ENCODE peak calls at places on chromosomes 6 and 20, in six cellular contexts. V, L, I, R, P and Z are unnamed samples.

GRCh38 chr6:4153514-4153985 is 18.2 kb upstream of the ECI2 start:
- DNase-seq in V (no peak), R (no peak), I (no peak), P (no peak), L (no peak), Z (no peak)

GRCh38 chr20:7161690-7162089 is 394.2 kb downstream of the BMP2 start:
- DNase-seq in I (peak), V (peak), P (peak), L (no peak), R (no peak), Z (no peak)

GRCh38 chr6:28789553-28790083 is 134.2 kb downstream of the TRIM27 start:
- DNase-seq in V (no peak), I (peak), P (peak), R (no peak), L (peak), Z (no peak)

GRCh38 chr6:13486679-13487121 is 700 bp downstream of the GFOD1 start:
- DNase-seq in P (peak), V (peak), L (peak), R (no peak), I (peak), Z (no peak)

GRCh38 chr6:100554228-100554627 is 89.5 kb upstream of the SIM1 start:
- DNase-seq in R (no peak), L (no peak), P (no peak), V (no peak), I (peak), Z (no peak)

GRCh38 chr6:111605100-111605748 is 454 bp downstream of the TRAF3IP2 start:
- DNase-seq in P (peak), I (peak), V (peak), R (peak), L (peak), Z (no peak)

GRCh38 chr20:58646703-58647102 is 4.4 kb upstream of the STX16 start:
- DNase-seq in I (no peak), L (no peak), R (no peak), P (no peak), V (no peak), Z (no peak)

GRCh38 chr20:57244221-57244585 is 22.2 kb downstream of the BMP7 start:
- DNase-seq in R (no peak), I (no peak), V (no peak), L (no peak), P (no peak), Z (no peak)

GRCh38 chr6:84197708-84198107 is 29.7 kb downstream of the CEP162 start:
- DNase-seq in P (no peak), V (no peak), L (no peak), I (no peak), R (no peak), Z (no peak)

GRCh38 chr20:48153523-48153922 is 368.2 kb upstream of the SULF2 start:
- DNase-seq in R (no peak), P (no peak), V (no peak), I (no peak), L (peak), Z (no peak)

GRCh38 chr6:167136376-167136775 is 13.5 kb downstream of the CCR6 start:
- DNase-seq in L (no peak), P (no peak), R (no peak), I (no peak), V (no peak), Z (no peak)
- TF ChIP-seq CTCF in L (no peak), P (no peak), R (no peak), I (no peak), V (no peak), Z (no peak)

GRCh38 chr6:37565267-37566208 is 65.8 kb upstream of the CCDC167 start:
- DNase-seq in L (peak), R (no peak), I (no peak), P (no peak), V (no peak), Z (no peak)
- H3K4me3 ChIP-seq in L (peak), R (peak), I (peak), P (no peak), V (no peak), Z (peak)

GRCh38 chr6:2209226-2209809 is 36.1 kb downstream of the GMDS start:
- DNase-seq in V (peak), L (no peak), P (peak), I (peak), R (no peak), Z (no peak)
- TF ChIP-seq CTCF in V (peak), L (no peak), P (peak), I (peak), R (peak), Z (peak)

DNA sequence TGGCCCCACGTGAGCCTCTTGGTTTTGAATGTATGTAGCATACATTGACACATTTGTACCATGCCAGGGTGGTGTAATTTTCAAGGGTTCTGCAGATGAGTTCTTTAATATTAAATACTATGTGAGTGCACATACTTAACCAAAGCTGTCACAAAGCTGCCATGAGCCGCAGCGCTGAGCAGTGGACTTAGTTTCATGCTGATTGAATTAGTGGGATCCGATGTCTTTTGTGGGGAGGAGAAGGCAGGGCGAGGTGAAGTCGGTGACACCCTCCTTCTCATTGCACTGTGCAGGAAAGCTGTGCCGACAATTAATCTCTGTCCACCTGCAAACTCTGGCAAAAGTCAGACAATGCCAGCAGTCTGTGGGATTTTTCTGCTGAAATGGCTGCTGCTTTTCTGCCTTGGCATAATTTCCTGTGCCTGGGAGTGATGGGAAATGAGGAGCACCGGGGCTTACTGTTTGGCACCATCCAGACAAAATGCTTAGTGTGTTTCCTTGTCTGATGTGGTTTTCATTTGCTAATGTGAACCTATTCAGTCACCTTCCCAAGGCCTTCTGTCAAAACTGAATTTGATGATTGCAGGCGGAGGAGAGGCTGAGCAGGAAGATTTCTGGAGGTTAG is 56.2 kb downstream of the CDH4 start:
- DNase-seq in I (no peak), V (no peak), L (no peak), P (no peak), R (no peak), Z (no peak)
- H3K4me3 ChIP-seq in I (no peak), V (no peak), L (no peak), P (no peak), R (no peak), Z (no peak)

GRCh38 chr6:127854009-127854408 is 46.8 kb downstream of the THEMIS start:
- DNase-seq in L (no peak), R (no peak), I (peak), V (no peak), P (peak), Z (no peak)
- TF ChIP-seq CTCF in L (no peak), R (no peak), I (peak), V (no peak), P (peak), Z (no peak)

DNA sequence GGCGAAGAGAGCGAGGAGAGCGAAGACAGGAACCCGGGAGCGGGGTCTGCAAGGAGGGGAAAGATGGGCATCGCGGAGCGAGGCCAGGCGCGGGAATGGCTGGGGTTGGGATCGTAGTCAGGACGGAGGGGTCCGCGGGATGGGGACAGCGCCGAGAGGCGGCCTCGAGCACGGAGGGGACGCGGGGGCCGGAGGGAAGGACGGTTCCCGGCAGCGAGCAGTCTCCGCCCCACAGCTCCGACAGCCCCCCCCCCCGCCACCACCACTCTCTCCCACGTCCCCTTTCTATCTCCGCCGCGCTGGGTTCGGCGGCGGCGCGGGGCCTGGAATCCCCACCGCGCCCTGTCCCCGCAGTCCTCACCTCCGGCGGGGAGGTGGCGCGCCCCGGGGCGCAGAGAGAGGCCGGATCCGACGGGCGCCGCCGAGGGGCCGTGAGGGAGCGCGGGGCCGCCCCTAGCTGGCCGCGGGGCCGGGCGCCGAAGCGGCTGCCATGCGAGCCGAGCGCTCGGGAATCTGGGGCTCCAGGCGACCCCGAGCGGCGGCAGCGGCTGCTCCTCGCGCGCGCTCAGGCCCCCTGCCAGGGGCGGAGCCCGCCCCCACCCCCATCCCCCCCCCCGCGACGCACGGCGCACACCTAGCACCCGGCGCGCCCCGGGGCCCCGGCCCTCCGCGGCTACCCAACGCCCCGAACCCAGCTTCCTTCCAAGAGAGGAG is at the start of gene DLK2:
- DNase-seq in I (peak), V (no peak), L (no peak), P (no peak), R (no peak), Z (no peak)
- H3K4me3 ChIP-seq in I (peak), V (no peak), L (peak), P (peak), R (peak), Z (peak)

DNA sequence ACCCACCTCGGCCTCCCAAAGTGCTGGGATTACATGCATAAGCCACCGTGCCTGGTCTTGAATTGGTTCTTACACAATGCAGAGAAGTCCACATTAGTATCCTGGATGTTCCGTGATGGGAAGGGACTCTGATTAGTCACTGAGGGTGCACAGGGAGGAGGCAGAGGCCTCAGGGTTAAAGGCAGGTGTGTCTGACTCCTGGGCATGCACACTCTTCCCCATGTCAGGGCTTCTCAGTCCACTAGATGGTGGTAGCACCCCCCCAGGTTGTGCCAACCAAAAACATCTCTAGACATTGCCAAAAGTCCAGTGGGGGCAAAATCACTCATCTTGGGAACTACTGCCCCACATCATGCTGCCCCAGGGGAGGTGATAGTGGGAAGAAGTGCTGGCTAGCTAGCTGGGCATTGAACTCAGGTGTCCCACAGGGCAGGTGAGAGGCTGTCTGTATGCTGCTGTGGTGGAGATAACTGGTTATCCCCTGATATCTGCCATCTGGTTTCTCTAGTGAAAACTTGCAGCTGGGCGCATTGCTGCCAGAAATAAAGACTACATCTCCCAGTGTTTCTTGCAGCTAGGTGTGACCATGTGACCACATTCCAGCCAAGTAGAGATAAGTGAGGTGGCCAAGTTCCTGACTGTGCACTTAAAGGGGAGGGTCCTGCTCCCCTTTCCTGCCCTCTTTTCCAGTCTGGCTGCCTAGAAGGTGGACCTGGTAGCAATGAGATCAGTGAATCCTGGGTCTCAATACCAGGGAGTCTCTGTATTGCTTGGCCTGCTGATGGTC is 8.4 kb upstream of the NSFL1C start:
- DNase-seq in V (no peak), P (peak), I (peak), R (no peak), L (no peak), Z (no peak)
- TF ChIP-seq CTCF in V (no peak), P (peak), I (peak), R (no peak), L (no peak), Z (no peak)

GRCh38 chr20:61719691-61720347 is 345.9 kb downstream of the TAF4 start:
- DNase-seq in I (no peak), L (peak), V (no peak), R (no peak), P (no peak), Z (no peak)
- H3K4me3 ChIP-seq in I (no peak), L (no peak), V (no peak), R (no peak), P (no peak), Z (no peak)

GRCh38 chr6:95413789-95414188 is 163.5 kb upstream of the MANEA start:
- DNase-seq in V (no peak), R (no peak), L (no peak), I (no peak), P (no peak), Z (no peak)
- TF ChIP-seq CTCF in V (no peak), R (no peak), L (no peak), I (no peak), P (no peak), Z (no peak)

GRCh38 chr6:108896111-108896661 is 48.0 kb downstream of the ARMC2 start:
- DNase-seq in I (peak), V (no peak), R (peak), P (no peak), L (no peak), Z (peak)
- H3K4me3 ChIP-seq in I (no peak), V (no peak), R (no peak), P (no peak), L (no peak), Z (no peak)